ENCODE peak calls at places on chromosomes 3 and 15, in ten cellular contexts. J, D, V, P, N, B, X, K, R and O are unnamed samples.

GRCh38 chr3:4355401-4356224 is 52.4 kb downstream of the SETMAR start:
- DNase-seq in B (no peak), K (no peak), V (peak), P (no peak), J (no peak), R (peak), N (no peak), X (no peak), D (peak), O (no peak)

GRCh38 chr3:127731546-127731945 is 58.8 kb downstream of the ABTB1 start:
- DNase-seq in R (no peak), D (no peak), X (no peak), P (no peak), N (no peak), V (no peak), B (no peak), K (no peak), J (no peak), O (no peak)

GRCh38 chr15:29291067-29291466 is 21.4 kb upstream of the NSMCE3 start:
- DNase-seq in P (no peak), V (no peak), K (no peak), N (no peak), D (no peak), J (no peak), B (no peak), R (no peak), X (no peak), O (no peak)

GRCh38 chr15:62637498-62637897 is 405.0 kb upstream of the TPM1 start:
- DNase-seq in N (no peak), K (no peak), D (peak), J (no peak), R (no peak), B (no peak), X (no peak), P (no peak), V (no peak), O (no peak)

GRCh38 chr3:72889310-72890165 is 1.7 kb downstream of the GXYLT2 start:
- DNase-seq in X (no peak), V (no peak), B (no peak), R (no peak), J (no peak), P (no peak), D (no peak), K (no peak), N (no peak), O (no peak)

GRCh38 chr15:69026355-69026754 is 11.9 kb downstream of the NOX5 start:
- DNase-seq in K (no peak), D (no peak), R (no peak), P (no peak), B (no peak), J (no peak), X (no peak), V (no peak), N (no peak), O (no peak)

GRCh38 chr15:66923438-66923881 is 141.9 kb upstream of the SMAD3 start:
- DNase-seq in V (no peak), X (no peak), P (peak), K (peak), D (peak), R (no peak), J (no peak), B (no peak), N (no peak), O (no peak)

GRCh38 chr3:150255416-150255815 is 152.7 kb upstream of the TSC22D2 start:
- DNase-seq in V (peak), B (no peak), J (peak), P (no peak), N (no peak), D (no peak), R (peak), X (no peak), K (no peak), O (no peak)

GRCh38 chr3:101943028-101943427 is 93.7 kb downstream of the NFKBIZ start:
- DNase-seq in N (no peak), V (no peak), K (no peak), J (no peak), X (no peak), R (no peak), D (no peak), P (no peak), B (no peak), O (no peak)

GRCh38 chr15:35309886-35310285 is 224.8 kb upstream of the NANOGP8 start:
- DNase-seq in K (no peak), P (no peak), X (no peak), V (no peak), B (no peak), J (no peak), N (no peak), R (no peak), D (no peak), O (no peak)

GRCh38 chr15:61084502-61084901 is 144.6 kb downstream of the RORA start:
- DNase-seq in R (no peak), N (no peak), J (no peak), X (no peak), D (no peak), B (no peak), P (no peak), K (no peak), V (no peak), O (no peak)

GRCh38 chr3:45905755-45906154 is 19.4 kb downstream of the CCR9 start:
- DNase-seq in V (no peak), J (no peak), K (no peak), X (no peak), D (no peak), R (no peak), P (no peak), B (no peak), N (no peak), O (no peak)

GRCh38 chr3:195219351-195220045 is 51.5 kb downstream of the XXYLT1 start:
- DNase-seq in V (no peak), D (no peak), B (no peak), X (no peak), K (peak), P (no peak), N (no peak), J (no peak), R (no peak), O (peak)

GRCh38 chr3:51942603-51943450 is 664 bp downstream of the PARP3 start:
- DNase-seq in J (peak), K (peak), X (peak), V (peak), R (peak), B (no peak), D (peak), N (peak), P (peak), O (no peak)

GRCh38 chr15:67927501-67928156 is 87.8 kb upstream of the RNU6-1 start:
- DNase-seq in P (peak), R (peak), D (no peak), N (peak), X (no peak), K (no peak), J (peak), B (peak), V (no peak), O (no peak)

GRCh38 chr3:126135056-126135397 is 45.4 kb downstream of the ALDH1L1 start:
- DNase-seq in J (no peak), N (peak), D (peak), K (peak), P (no peak), X (peak), B (no peak), R (no peak), V (no peak), O (no peak)

GRCh38 chr3:37892917-37893595 is 31.4 kb downstream of the CTDSPL start:
- DNase-seq in R (peak), X (no peak), P (no peak), K (no peak), N (peak), V (peak), D (peak), J (peak), B (no peak), O (no peak)

GRCh38 chr15:79322306-79322705 is 11.4 kb downstream of the TMED3 start:
- DNase-seq in N (no peak), X (no peak), D (no peak), P (no peak), R (no peak), J (no peak), B (no peak), K (no peak), V (no peak), O (no peak)

GRCh38 chr15:40043927-40044716 is 5.1 kb upstream of the SRP14 start:
- DNase-seq in J (no peak), N (no peak), P (no peak), B (no peak), X (no peak), R (no peak), D (no peak), K (no peak), V (no peak), O (no peak)

GRCh38 chr3:8629151-8630021 is 15.2 kb downstream of the SSUH2 start:
- DNase-seq in R (no peak), B (no peak), X (no peak), K (no peak), D (no peak), N (peak), V (peak), P (peak), J (peak), O (no peak)

GRCh38 chr3:111392911-111393351 is 149.1 kb upstream of the CD96 start:
- DNase-seq in R (no peak), B (no peak), V (no peak), N (no peak), J (no peak), P (peak), X (peak), D (no peak), K (no peak), O (no peak)

GRCh38 chr3:178684881-178685590 is 148.8 kb downstream of the KCNMB2 start:
- DNase-seq in P (no peak), N (no peak), J (no peak), B (no peak), K (peak), D (no peak), V (no peak), R (no peak), X (no peak), O (no peak)

GRCh38 chr3:129344540-129345220 is 66.0 kb downstream of the HMCES start:
- DNase-seq in K (peak), J (no peak), R (no peak), X (no peak), D (no peak), P (no peak), B (no peak), N (no peak), V (no peak), O (no peak)

GRCh38 chr15:39852237-39852636 is 67.8 kb downstream of the GPR176 start:
- DNase-seq in K (no peak), N (no peak), J (no peak), R (no peak), V (no peak), P (no peak), D (no peak), B (no peak), X (no peak), O (no peak)

GRCh38 chr15:45249125-45249780 is 2.8 kb upstream of the SLC28A2 start:
- DNase-seq in N (no peak), P (peak), R (no peak), X (no peak), V (no peak), D (no peak), B (no peak), K (no peak), J (no peak), O (no peak)

GRCh38 chr15:45251888-45252287 is at the start of gene SLC28A2:
- DNase-seq in R (no peak), K (no peak), X (no peak), V (no peak), P (no peak), D (no peak), N (no peak), B (no peak), J (no peak), O (no peak)

GRCh38 chr15:45254405-45255293 is 2.6 kb downstream of the SLC28A2 start:
- DNase-seq in P (peak), J (no peak), X (no peak), B (no peak), N (no peak), V (no peak), R (no peak), K (no peak), D (no peak), O (no peak)

GRCh38 chr15:45253330-45253729 is 1.3 kb downstream of the SLC28A2 start:
- DNase-seq in J (no peak), R (no peak), V (no peak), N (no peak), D (peak), P (no peak), K (peak), B (no peak), X (no peak), O (no peak)
- TF ChIP-seq CTCF in J (no peak), R (peak), V (no peak), N (no peak), D (peak), P (no peak), K (peak), B (peak), X (no peak), O (peak)

DNA sequence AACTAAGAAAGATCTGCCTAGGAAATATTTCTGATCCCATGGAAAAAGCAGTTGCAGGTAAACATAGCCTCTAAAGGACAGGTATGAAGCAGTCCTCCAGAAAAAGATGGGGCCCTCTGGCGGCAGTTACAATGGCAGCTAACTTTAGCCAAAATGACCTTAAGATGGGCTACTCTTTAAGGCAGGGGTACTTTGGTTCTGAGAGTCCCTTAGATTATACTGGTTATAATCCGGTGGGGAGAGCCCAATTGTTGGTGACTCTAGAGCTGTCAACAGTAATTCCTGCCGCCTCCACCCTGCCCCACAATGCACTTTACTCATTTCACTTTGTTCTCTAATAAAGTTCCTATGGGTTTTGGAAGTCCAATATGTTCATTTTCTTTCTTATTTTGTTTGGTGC is 412.8 kb upstream of the WNT5A start:
- DNase-seq in V (no peak), K (peak), B (no peak), J (no peak), P (no peak), N (no peak), D (no peak), X (no peak), R (no peak), O (no peak)
- TF ChIP-seq CTCF in V (no peak), K (peak), B (no peak), J (no peak), P (peak), N (peak), D (no peak), X (no peak), R (no peak), O (peak)

DNA sequence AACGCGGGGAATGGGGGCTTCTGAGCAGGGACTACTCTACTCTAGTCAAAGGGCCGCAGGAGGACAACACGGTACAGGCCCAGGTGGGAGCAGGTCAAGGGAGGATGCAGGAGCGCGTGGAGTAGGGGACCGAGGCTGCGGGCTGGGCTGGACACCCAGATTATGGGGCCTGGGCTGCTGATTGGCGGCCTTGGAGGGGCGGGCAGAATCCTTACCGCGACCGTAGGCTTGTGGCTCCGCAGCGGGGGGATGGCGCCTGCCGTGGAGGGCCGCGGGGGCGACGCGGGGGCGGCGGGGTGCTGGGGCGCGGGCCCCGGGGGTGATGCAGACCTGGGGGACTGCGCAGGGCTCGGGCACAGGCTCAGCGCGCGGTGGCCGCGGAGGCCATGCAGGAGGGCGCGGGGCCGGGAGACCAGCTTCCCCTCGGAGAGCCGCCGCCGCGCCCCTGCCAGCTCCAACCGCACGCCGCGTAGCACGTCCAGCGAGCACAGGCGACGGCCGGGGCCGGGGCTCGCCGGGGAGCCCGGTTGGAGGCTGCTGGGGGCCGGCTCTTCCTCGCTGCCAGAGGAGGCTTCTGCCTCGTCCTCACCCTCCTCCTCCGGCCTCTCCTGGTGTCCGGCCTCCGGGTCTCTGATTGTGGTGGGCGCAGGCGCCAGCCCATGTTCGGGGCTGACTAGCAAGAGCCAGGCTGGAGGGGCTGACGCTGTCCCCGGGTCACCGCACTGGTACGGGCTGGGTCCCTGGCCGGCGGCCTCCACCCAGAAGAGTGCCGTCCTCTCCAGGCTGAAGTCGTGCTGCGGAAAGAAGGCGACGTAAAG is 12.9 kb downstream of the UBAP1L start:
- DNase-seq in N (no peak), R (no peak), B (no peak), X (no peak), K (peak), J (no peak), V (no peak), P (no peak), D (no peak), O (no peak)
- TF ChIP-seq CTCF in N (no peak), R (peak), B (no peak), X (no peak), K (peak), J (no peak), V (no peak), P (no peak), D (no peak), O (peak)

GRCh38 chr3:169256027-169256426 is 407.5 kb downstream of the MECOM start:
- DNase-seq in V (no peak), K (no peak), N (no peak), B (no peak), R (no peak), D (no peak), P (no peak), J (no peak), X (no peak), O (no peak)
- TF ChIP-seq CTCF in V (no peak), K (no peak), N (no peak), B (no peak), R (no peak), D (no peak), P (no peak), J (no peak), X (no peak), O (no peak)

GRCh38 chr15:81256916-81257315 is 60.2 kb downstream of the IL16 start:
- DNase-seq in X (no peak), P (peak), R (no peak), N (no peak), K (no peak), J (no peak), B (no peak), D (peak), V (no peak), O (no peak)
- TF ChIP-seq CTCF in X (no peak), P (peak), R (peak), N (peak), K (peak), J (peak), B (peak), D (peak), V (peak), O (peak)

GRCh38 chr3:134974621-134975020 is 179.6 kb downstream of the EPHB1 start:
- DNase-seq in J (no peak), V (no peak), K (no peak), B (no peak), X (no peak), P (no peak), D (no peak), N (no peak), R (no peak), O (no peak)

GRCh38 chr3:134976948-134977347 is 181.9 kb downstream of the EPHB1 start:
- DNase-seq in V (no peak), P (no peak), X (no peak), R (no peak), B (no peak), K (no peak), D (no peak), J (no peak), N (no peak), O (no peak)

GRCh38 chr3:134972836-134973455 is 177.9 kb downstream of the EPHB1 start:
- DNase-seq in X (no peak), P (no peak), N (no peak), V (no peak), J (no peak), R (no peak), K (no peak), D (no peak), B (no peak), O (no peak)

GRCh38 chr3:134978658-134979057 is 183.6 kb downstream of the EPHB1 start:
- DNase-seq in P (no peak), X (no peak), N (no peak), D (no peak), R (no peak), K (no peak), V (no peak), B (no peak), J (no peak), O (no peak)
- TF ChIP-seq CTCF in P (no peak), X (no peak), N (no peak), D (no peak), R (peak), K (peak), V (peak), B (no peak), J (no peak), O (no peak)